ENCODE peak calls at places on chromosomes 3 and 15, in six cellular contexts. K is NCI-H345, U is ACHN, B is anterior cingulate cortex, H is GM20000, M is NCI-H460. T is an unnamed sample.

GRCh38 chr3:29329986-29330514 is 49.2 kb downstream of the RBMS3 start:
- DNase-seq in K (no peak), U (peak), B (no peak), H (no peak), M (no peak), T (no peak)

GRCh38 chr3:190333961-190334360 is 11.7 kb upstream of the CLDN1 start:
- DNase-seq in K (no peak), U (no peak), B (no peak), H (no peak), M (no peak), T (no peak)

GRCh38 chr3:191961036-191961435 is 500.1 kb downstream of the PYDC2 start:
- DNase-seq in K (no peak), U (no peak), B (no peak), H (no peak), M (no peak), T (no peak)

GRCh38 chr3:107227091-107227490 is 150.1 kb upstream of the CCDC54 start:
- DNase-seq in K (no peak), U (no peak), B (no peak), H (no peak), M (no peak), T (no peak)

GRCh38 chr15:48222627-48223026 is 16.5 kb downstream of the SLC12A1 start:
- DNase-seq in K (no peak), U (no peak), B (no peak), H (no peak), M (no peak), T (no peak)

GRCh38 chr3:105349988-105350387 is 16.7 kb upstream of the ALCAM start:
- DNase-seq in K (no peak), U (no peak), B (no peak), H (no peak), M (no peak), T (no peak)

GRCh38 chr3:167814441-167814951 is 79.0 kb downstream of the SERPINI1 start:
- DNase-seq in K (peak), U (no peak), B (peak), H (no peak), M (no peak), T (no peak)

GRCh38 chr15:96329403-96329981 is 1.0 kb upstream of the NR2F2 start:
- DNase-seq in K (no peak), U (peak), B (no peak), H (peak), M (no peak), T (no peak)

GRCh38 chr3:80355144-80355543 is 587.3 kb upstream of the ROBO1 start:
- DNase-seq in K (no peak), U (no peak), B (no peak), H (no peak), M (no peak), T (peak)